ENCODE peak calls at places on chromosomes 1 and 21, in seven cellular contexts. D is NCI-H1092 treated with DMSO at 0.1 percent for 48 hours, R is H7, A is Kasumi-1, T is iris pigment epithelial cell, C is stomach, S is AG20443. O is an unnamed sample.

GRCh38 chr1:100482167-100482566 is 55.8 kb upstream of the GPR88 start:
- DNase-seq in C (no peak), S (no peak), D (no peak), R (no peak), A (no peak), T (no peak), O (no peak)

GRCh38 chr1:203153989-203154821 is 21.4 kb downstream of the MYBPH start:
- DNase-seq in T (peak), A (no peak), R (no peak), C (no peak), S (peak), D (no peak), O (peak)

GRCh38 chr1:16260814-16261213 is 23.8 kb upstream of the CPLANE2 start:
- DNase-seq in D (no peak), S (peak), A (no peak), T (peak), R (no peak), C (no peak), O (peak)

GRCh38 chr1:25170439-25170838 is 61.9 kb downstream of the SYF2 start:
- DNase-seq in A (no peak), S (no peak), D (no peak), R (no peak), C (no peak), T (no peak), O (no peak)

GRCh38 chr1:201364808-201365105 is 12.7 kb downstream of the TNNT2 start:
- DNase-seq in T (no peak), R (no peak), D (no peak), C (no peak), A (no peak), S (no peak), O (peak)

GRCh38 chr1:37038079-37038702 is 3.9 kb upstream of the GRIK3 start:
- DNase-seq in S (no peak), D (peak), C (no peak), R (peak), T (no peak), A (no peak), O (peak)

GRCh38 chr1:9589144-9589718 is 520 bp downstream of the TMEM201 start:
- DNase-seq in R (peak), C (peak), A (no peak), D (no peak), S (peak), T (peak), O (peak)

GRCh38 chr1:37342736-37343135 is 131.6 kb upstream of the ZC3H12A start:
- DNase-seq in T (no peak), S (no peak), A (no peak), C (no peak), D (no peak), R (peak), O (no peak)

GRCh38 chr1:224631471-224632105 is 15.5 kb downstream of the CNIH3 start:
- DNase-seq in R (no peak), A (no peak), C (no peak), S (no peak), T (no peak), D (no peak), O (no peak)

GRCh38 chr1:173269490-173270230 is 62.5 kb upstream of the TNFSF4 start:
- DNase-seq in S (peak), A (no peak), T (peak), D (no peak), C (no peak), R (no peak), O (no peak)

GRCh38 chr1:53638641-53639035 is 100.3 kb downstream of the GLIS1 start:
- DNase-seq in C (peak), S (no peak), A (no peak), T (no peak), D (no peak), R (no peak), O (peak)

GRCh38 chr1:205301842-205302588 is 19.5 kb downstream of the NUAK2 start:
- DNase-seq in A (no peak), S (no peak), R (no peak), D (no peak), C (no peak), T (peak), O (no peak)

GRCh38 chr1:185775505-185775904 is 41.3 kb downstream of the HMCN1 start:
- DNase-seq in C (no peak), T (no peak), A (no peak), S (no peak), R (no peak), D (peak), O (no peak)

GRCh38 chr21:27818847-27819246 is 852.0 kb upstream of the ADAMTS5 start:
- DNase-seq in R (no peak), A (no peak), S (no peak), T (peak), C (no peak), D (no peak), O (no peak)

GRCh38 chr1:15788624-15789301 is 18.7 kb downstream of the UQCRHL start:
- DNase-seq in C (no peak), S (no peak), R (peak), A (peak), T (peak), D (no peak), O (no peak)

GRCh38 chr1:170790175-170790574 is 126.2 kb downstream of the PRRX1 start:
- DNase-seq in C (no peak), A (no peak), S (no peak), T (no peak), D (no peak), R (peak), O (no peak)

GRCh38 chr1:184189361-184189760 is 137.8 kb downstream of the TSEN15 start:
- DNase-seq in A (no peak), D (peak), T (no peak), C (no peak), S (no peak), R (no peak), O (no peak)

GRCh38 chr1:14968251-14968812 is 185.2 kb upstream of the TMEM51 start:
- DNase-seq in T (peak), D (no peak), S (peak), C (no peak), A (no peak), R (no peak), O (no peak)

GRCh38 chr1:234970371-234970730 is 158.3 kb downstream of the TOMM20 start:
- DNase-seq in R (no peak), C (no peak), A (no peak), D (peak), T (peak), S (no peak), O (no peak)

GRCh38 chr1:200767326-200767725 is 28.6 kb downstream of the CAMSAP2 start:
- DNase-seq in T (peak), A (no peak), R (no peak), S (peak), C (no peak), D (no peak), O (no peak)

GRCh38 chr1:110533230-110533629 is 14.3 kb upstream of the KCNA10 start:
- DNase-seq in C (no peak), A (no peak), T (no peak), S (no peak), D (no peak), R (no peak), O (no peak)

GRCh38 chr1:211345719-211346118 is 19.1 kb downstream of the TRAF5 start:
- DNase-seq in C (no peak), R (peak), S (no peak), T (peak), D (peak), A (no peak), O (peak)

GRCh38 chr21:34808569-34809204 is 139.9 kb downstream of the CLIC6 start:
- DNase-seq in D (no peak), S (peak), R (no peak), C (no peak), T (peak), A (peak), O (no peak)

O was measured in endodermal cell.